ENCODE peak calls at places on chromosome 14, in six cellular contexts. U is colonic mucosa; H is effector memory CD4-positive, alpha-beta T cell; I is A673; M is heart right ventricle; X is adipocyte. V is an unnamed sample.
A peak's percentile ranks its signal among the peaks of the same experiment; 100 is the strongest.

GRCh38 chr14:36663404-36664321 is 2.0 kb downstream of the PAX9 start:
- DNase-seq in U (no peak), H (no peak), I (peak; percentile 53), X (peak; percentile 63), M (no peak), V (no peak)

GRCh38 chr14:75278422-75279152 is at the start of gene FOS:
- DNase-seq in X (peak; percentile 96), U (peak; percentile 93), H (peak; percentile 90), I (peak; percentile 95), M (peak; percentile 96), V (peak; percentile 98)

GRCh38 chr14:31492759-31493498 is 5.1 kb upstream of the GPR33 start:
- DNase-seq in H (no peak), M (no peak), U (no peak), I (no peak), X (no peak), V (no peak)

GRCh38 chr14:104787736-104788532 is 7.6 kb downstream of the AKT1 start:
- DNase-seq in M (no peak), X (no peak), U (no peak), I (no peak), H (no peak), V (peak; percentile 73)

GRCh38 chr14:102046337-102047278 is 40.2 kb downstream of the HSP90AA1 start:
- DNase-seq in I (peak; percentile 72), M (peak; percentile 86), U (peak; percentile 88), X (peak; percentile 29), H (no peak), V (peak; percentile 90)

GRCh38 chr14:103520657-103521437 is 1.8 kb downstream of the CKB start:
- DNase-seq in M (peak; percentile 81), U (peak; percentile 83), I (peak; percentile 91), X (peak; percentile 89), H (peak; percentile 64), V (peak; percentile 89)

GRCh38 chr14:60116181-60116580 is 24.5 kb downstream of the PCNX4 start:
- DNase-seq in I (no peak), X (no peak), M (no peak), H (no peak), U (no peak), V (no peak)

GRCh38 chr14:22262881-22263280 is 326.1 kb downstream of the DAD1 start:
- DNase-seq in X (no peak), H (no peak), U (no peak), M (no peak), I (no peak), V (no peak)

GRCh38 chr14:74457511-74457910 is 31.5 kb upstream of the SYNDIG1L start:
- DNase-seq in X (no peak), I (no peak), H (no peak), M (no peak), U (no peak), V (no peak)

GRCh38 chr14:89013098-89013504 is 188.7 kb downstream of the TTC8 start:
- DNase-seq in U (peak; percentile 82), I (peak; percentile 58), M (no peak), X (peak; percentile 30), H (no peak), V (no peak)

GRCh38 chr14:39873793-39874192 is 441.6 kb upstream of the FBXO33 start:
- DNase-seq in M (no peak), I (no peak), X (no peak), U (no peak), H (no peak), V (no peak)

GRCh38 chr14:95025218-95025617 is 132.1 kb downstream of the DICER1 start:
- DNase-seq in I (no peak), M (no peak), H (no peak), U (no peak), X (no peak), V (no peak)

GRCh38 chr14:82725188-82725587 is 1191.5 kb upstream of the SEL1L start:
- DNase-seq in M (no peak), U (no peak), X (no peak), I (no peak), H (no peak), V (no peak)

DNA sequence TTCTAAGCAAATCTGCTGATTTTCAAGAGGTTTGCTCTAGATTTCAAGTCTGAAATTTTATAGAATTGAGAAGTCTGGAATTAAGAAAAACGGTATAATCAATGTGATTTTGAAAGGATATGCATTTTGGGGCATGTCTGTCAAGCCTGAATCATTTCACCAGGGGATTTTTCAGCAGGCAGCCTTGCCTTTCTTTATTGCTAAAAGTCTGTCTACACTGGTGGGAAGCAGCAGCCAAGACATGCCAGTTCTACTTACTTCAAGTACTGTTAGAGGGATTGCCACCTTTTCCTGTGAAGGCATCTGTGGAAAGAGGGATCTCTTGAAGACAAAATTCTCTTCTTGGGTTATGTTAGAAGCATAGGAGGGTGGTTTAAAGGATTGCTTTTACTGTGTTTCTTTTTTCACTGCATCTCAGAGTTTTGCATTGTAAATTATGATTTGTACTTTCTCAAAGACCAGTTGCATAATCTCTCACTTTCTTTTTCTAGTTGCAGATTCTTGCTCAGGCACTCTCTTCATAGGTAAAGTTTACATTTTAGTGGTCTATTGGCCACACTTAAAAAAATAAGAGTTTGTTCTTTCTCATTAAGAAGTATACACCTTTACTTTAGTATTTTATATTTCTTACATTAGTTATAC is 837.0 kb downstream of the GALC start:
- DNase-seq in I (peak; percentile 6), M (no peak), H (no peak), X (no peak), U (no peak), V (no peak)
- H3K4me3 ChIP-seq in I (no peak overlapping the region), M (no peak overlapping the region), H (no peak overlapping the region), X (no peak overlapping the region), U (no peak overlapping the region), V (no peak overlapping the region)

GRCh38 chr14:100103261-100104005 is 38.2 kb downstream of the EVL start:
- DNase-seq in I (no peak), M (peak; percentile 57), X (peak; percentile 58), H (no peak), U (no peak), V (no peak)
- H3K36me3 ChIP-seq in I (no peaks in the 10 kb centered on the region), M (no peaks in the 10 kb centered on the region), X (peaks cover under 1% of the 10 kb centered on the region), H (peaks cover 62% of the 10 kb centered on the region), U (no peaks in the 10 kb centered on the region), V (peaks cover under 1% of the 10 kb centered on the region)

DNA sequence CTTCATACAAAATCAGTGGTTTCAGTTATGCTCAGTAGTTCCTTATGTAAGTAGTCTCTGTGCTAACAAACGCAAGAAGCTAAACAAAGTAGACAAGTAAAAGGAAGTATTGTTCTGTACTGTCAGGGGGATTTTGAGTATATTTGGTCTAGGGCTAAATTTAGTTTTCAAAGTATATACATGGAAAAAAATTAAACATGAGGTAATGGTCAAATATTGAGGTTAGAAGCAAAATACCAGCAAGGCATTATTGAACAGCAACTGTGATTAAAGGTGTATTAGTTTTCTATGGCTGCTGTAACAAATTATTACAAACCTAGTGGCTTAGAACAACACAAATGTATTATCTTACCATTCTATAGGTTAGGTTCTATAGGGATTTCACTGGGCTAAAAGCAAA is 18.8 kb downstream of the GNG2 start:
- DNase-seq in H (no peak), M (no peak), U (no peak), X (no peak), I (no peak), V (no peak)
- H3K4me1 ChIP-seq in H (peaks cover 11% of the 10 kb centered on the region), M (no peaks in the 10 kb centered on the region), U (no peaks in the 10 kb centered on the region), X (peaks cover 18% of the 10 kb centered on the region), I (no peaks in the 10 kb centered on the region), V (peaks cover 6% of the 10 kb centered on the region)

GRCh38 chr14:65476942-65477318 is 64.4 kb downstream of the FUT8 start:
- DNase-seq in M (no peak), X (no peak), I (no peak), U (no peak), H (no peak), V (no peak)
- H3K4me3 ChIP-seq in M (no peak overlapping the region), X (no peak overlapping the region), I (no peak overlapping the region), U (no peak overlapping the region), H (no peak overlapping the region), V (no peak overlapping the region)

GRCh38 chr14:73069585-73069984 is 11.3 kb downstream of the RBM25 start:
- DNase-seq in H (no peak), X (no peak), M (no peak), U (no peak), I (no peak), V (no peak)
- H3K36me3 ChIP-seq in H (peaks cover 38% of the 10 kb centered on the region), X (peaks cover 38% of the 10 kb centered on the region), M (peaks cover 14% of the 10 kb centered on the region), U (no peaks in the 10 kb centered on the region), I (peaks cover 38% of the 10 kb centered on the region), V (peaks cover 24% of the 10 kb centered on the region)

GRCh38 chr14:93971635-93972027 is 4.7 kb downstream of the ASB2 start:
- DNase-seq in X (no peak), I (no peak), M (no peak), H (no peak), U (no peak), V (no peak)

GRCh38 chr14:93972618-93973205 is 3.7 kb downstream of the ASB2 start:
- DNase-seq in U (no peak), H (no peak), I (no peak), M (no peak), X (no peak), V (no peak)

GRCh38 chr14:93974299-93974698 is 2.1 kb downstream of the ASB2 start:
- DNase-seq in U (no peak), H (no peak), X (no peak), I (no peak), M (no peak), V (no peak)

GRCh38 chr14:93974833-93975232 is 1.5 kb downstream of the ASB2 start:
- DNase-seq in X (no peak), M (peak; percentile 42), H (no peak), U (no peak), I (no peak), V (no peak)

DNA sequence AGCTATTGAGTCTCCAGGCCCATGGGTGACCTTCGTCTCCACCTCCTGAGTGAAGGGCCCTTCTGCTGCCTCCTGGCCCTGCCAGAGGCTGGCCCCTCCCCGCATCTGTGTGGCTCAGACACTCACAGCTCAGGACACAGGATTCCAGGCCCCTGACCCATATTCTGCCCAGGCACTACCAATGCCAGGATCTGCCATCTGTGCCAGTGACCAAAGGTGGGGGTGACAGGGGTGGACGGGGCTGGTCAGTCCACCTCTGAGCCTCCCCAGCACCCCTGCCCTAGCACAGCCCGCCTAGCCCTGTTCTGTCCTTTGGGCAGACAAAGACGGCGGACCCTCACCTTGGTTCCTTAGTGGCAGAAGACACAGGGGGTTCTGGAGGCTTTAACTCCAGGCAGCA is 2.8 kb downstream of the ASB2 start:
- DNase-seq in X (no peak), U (no peak), M (no peak), I (no peak), H (no peak), V (no peak)
- H3K4me1 ChIP-seq in X (peaks cover 10% of the 10 kb centered on the region), U (no peaks in the 10 kb centered on the region), M (peaks cover 25% of the 10 kb centered on the region), I (no peaks in the 10 kb centered on the region), H (peaks cover 23% of the 10 kb centered on the region), V (peaks cover 11% of the 10 kb centered on the region)

GRCh38 chr14:24710403-24711063 is 76.5 kb upstream of the GZMB start:
- DNase-seq in U (peak; percentile 59), H (peak; percentile 30), M (peak; percentile 61), I (peak; percentile 79), X (peak; percentile 89), V (peak; percentile 19)
- H3K4me3 ChIP-seq in U (no peak overlapping the region), H (no peak overlapping the region), M (no peak overlapping the region), I (no peak overlapping the region), X (peak overlapping the region; percentile 70), V (no peak overlapping the region)